ENCODE peak calls at places on chromosomes 5 and 9, in eight cellular contexts. X, B, J, S, L, Y, A and H are unnamed samples.

GRCh38 chr5:172159016-172159415 is 29.0 kb downstream of the STK10 start:
- DNase-seq in J (no peak), S (no peak), A (no peak), X (no peak), L (no peak), Y (no peak), B (no peak), H (no peak)

GRCh38 chr5:96590796-96591195 is 71.4 kb upstream of the CAST start:
- DNase-seq in X (no peak), J (no peak), Y (no peak), A (no peak), L (no peak), S (no peak), B (no peak), H (no peak)

GRCh38 chr5:44365351-44365750 is 23.9 kb downstream of the FGF10 start:
- DNase-seq in Y (peak), S (no peak), J (peak), A (no peak), L (no peak), X (no peak), B (no peak), H (no peak)

GRCh38 chr5:119177226-119177625 is 106.3 kb downstream of the DMXL1 start:
- DNase-seq in A (no peak), B (no peak), Y (no peak), L (no peak), X (no peak), J (no peak), S (no peak), H (no peak)

GRCh38 chr9:124257070-124257864 is 482 bp upstream of the NEK6 start:
- DNase-seq in B (no peak), Y (no peak), X (no peak), A (no peak), S (no peak), L (no peak), J (no peak), H (no peak)

GRCh38 chr5:98772415-98773213 is 849 bp upstream of the RGMB start:
- DNase-seq in A (no peak), X (peak), S (peak), Y (peak), J (peak), B (peak), L (peak), H (no peak)

GRCh38 chr9:133792721-133793470 is 54.7 kb upstream of the SARDH start:
- DNase-seq in S (peak), A (peak), X (peak), Y (peak), L (peak), B (peak), J (peak), H (peak)

GRCh38 chr9:84266087-84266561 is 74.4 kb downstream of the SLC28A3 start:
- DNase-seq in B (no peak), Y (peak), L (no peak), J (no peak), S (no peak), X (no peak), A (no peak), H (no peak)

GRCh38 chr9:84230355-84231136 is 110.0 kb downstream of the SLC28A3 start:
- DNase-seq in Y (no peak), A (no peak), X (no peak), S (no peak), L (no peak), J (peak), B (no peak), H (no peak)

GRCh38 chr9:133978226-133979123 is 13.6 kb downstream of the VAV2 start:
- DNase-seq in X (peak), S (no peak), A (no peak), Y (no peak), L (no peak), J (no peak), B (no peak), H (no peak)

GRCh38 chr5:87195104-87195581 is 72.5 kb upstream of the RASA1 start:
- DNase-seq in S (no peak), J (peak), Y (peak), L (no peak), A (no peak), B (no peak), X (no peak), H (no peak)

GRCh38 chr9:127796225-127796813 is 6.4 kb upstream of the FPGS start:
- DNase-seq in X (peak), S (no peak), Y (no peak), L (no peak), A (no peak), J (no peak), B (no peak), H (no peak)

GRCh38 chr5:76401801-76402250 is 1.3 kb upstream of the IQGAP2 start:
- DNase-seq in Y (no peak), A (peak), J (no peak), S (peak), B (no peak), X (peak), L (no peak), H (no peak)

GRCh38 chr9:109780453-109781033 is 545 bp downstream of the PALM2AKAP2 start:
- DNase-seq in J (peak), B (no peak), X (no peak), Y (peak), A (no peak), L (no peak), S (no peak), H (no peak)

GRCh38 chr5:61332369-61332745 is 299 bp downstream of the ZSWIM6 start:
- DNase-seq in L (peak), J (peak), S (peak), A (no peak), X (no peak), B (peak), Y (no peak), H (no peak)

GRCh38 chr5:21071986-21072385 is 1084.0 kb upstream of the CDH18 start:
- DNase-seq in Y (no peak), X (no peak), L (no peak), A (no peak), J (peak), S (no peak), B (no peak), H (no peak)

GRCh38 chr9:31916591-31917223 is 467.7 kb upstream of the ACO1 start:
- DNase-seq in J (no peak), X (no peak), L (no peak), A (no peak), Y (peak), S (no peak), B (no peak), H (no peak)

GRCh38 chr9:130095872-130096271 is 42.2 kb downstream of the GPR107 start:
- DNase-seq in B (no peak), L (no peak), J (no peak), S (no peak), Y (no peak), X (no peak), A (no peak), H (no peak)

GRCh38 chr9:126239515-126239914 is 87.1 kb upstream of the MVB12B start:
- DNase-seq in J (no peak), Y (no peak), L (no peak), A (no peak), B (no peak), S (no peak), X (no peak), H (no peak)

GRCh38 chr5:75648712-75649111 is 37.5 kb downstream of the ANKDD1B start:
- DNase-seq in J (no peak), Y (no peak), B (no peak), S (no peak), X (no peak), L (no peak), A (no peak), H (no peak)

GRCh38 chr5:124923131-124923530 is 176.7 kb upstream of the ZNF608 start:
- DNase-seq in B (peak), J (peak), A (no peak), S (no peak), X (no peak), L (no peak), Y (peak), H (no peak)

GRCh38 chr5:121967187-121967586 is 5.4 kb downstream of the SRFBP1 start:
- DNase-seq in J (peak), B (no peak), A (no peak), L (no peak), X (no peak), Y (peak), S (no peak), H (no peak)

GRCh38 chr9:30519756-30520155 is 1864.7 kb upstream of the ACO1 start:
- DNase-seq in L (no peak), A (no peak), X (no peak), S (no peak), J (peak), B (no peak), Y (peak), H (no peak)

GRCh38 chr5:123949807-123950206 is 437.8 kb downstream of the CSNK1G3 start:
- DNase-seq in J (no peak), S (no peak), X (no peak), B (no peak), L (no peak), Y (no peak), A (no peak), H (no peak)

GRCh38 chr5:109529520-109529919 is 119.7 kb upstream of the PJA2 start:
- DNase-seq in Y (peak), J (peak), X (peak), L (peak), A (no peak), B (peak), S (no peak), H (no peak)

DNA sequence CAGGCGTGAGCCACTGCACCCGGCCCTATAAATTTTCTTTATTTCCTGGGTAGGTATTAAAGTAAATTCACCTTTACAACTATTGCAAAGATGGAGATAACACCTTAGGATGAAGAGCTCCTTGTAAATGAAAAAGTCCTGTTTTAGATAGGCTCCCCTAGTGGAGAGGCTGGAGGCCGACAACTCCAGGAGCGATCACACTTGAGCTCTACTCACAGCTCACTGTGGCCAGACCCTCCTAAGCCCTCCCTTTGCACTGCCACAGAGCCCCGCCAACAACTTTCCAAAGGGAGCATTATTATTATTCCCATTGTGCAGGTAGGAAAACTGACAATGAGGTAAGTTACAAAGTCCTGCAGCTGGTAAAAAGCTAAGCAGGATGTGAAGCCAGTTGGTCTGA is 139.1 kb upstream of the ERCC6L2 start:
- DNase-seq in Y (no peak), L (no peak), J (no peak), B (no peak), A (no peak), X (no peak), S (no peak), H (no peak)
- TF ChIP-seq CTCF in Y (peak), L (no peak), J (peak), B (no peak), A (no peak), X (peak), S (no peak), H (peak)

GRCh38 chr5:10793785-10794184 is 32.8 kb upstream of the DAP start:
- DNase-seq in L (no peak), J (no peak), Y (no peak), A (no peak), B (no peak), S (no peak), X (no peak), H (no peak)
- TF ChIP-seq CTCF in L (no peak), J (no peak), Y (no peak), A (no peak), B (no peak), S (no peak), X (no peak), H (no peak)

GRCh38 chr9:117247271-117247670 is 167.6 kb downstream of the ASTN2 start:
- DNase-seq in S (no peak), Y (no peak), B (no peak), X (no peak), L (no peak), J (no peak), A (no peak), H (no peak)
- TF ChIP-seq CTCF in S (no peak), Y (no peak), B (peak), X (no peak), L (no peak), J (peak), A (no peak), H (no peak)

DNA sequence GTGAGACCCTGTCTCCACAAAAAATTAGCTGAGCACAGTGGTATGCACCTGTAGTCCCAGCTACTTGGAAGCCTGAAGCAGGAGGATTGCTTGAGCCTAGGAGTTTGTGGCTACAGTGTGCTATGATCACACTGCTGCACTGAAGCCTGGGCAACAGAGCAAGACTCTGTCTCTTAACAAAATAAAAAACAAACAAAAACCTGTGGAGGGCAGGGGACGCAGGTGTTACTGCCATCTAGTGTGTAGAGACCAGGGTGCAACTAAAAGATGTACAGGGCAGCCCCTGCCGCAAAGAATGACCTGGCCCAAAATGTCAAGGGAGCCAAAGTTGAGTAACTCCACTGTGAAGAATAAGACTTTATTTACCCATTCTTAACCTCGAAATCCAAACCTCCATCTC is 27.1 kb downstream of the ASPN start:
- DNase-seq in S (no peak), J (peak), B (no peak), A (no peak), X (no peak), L (no peak), Y (no peak), H (no peak)
- TF ChIP-seq CTCF in S (no peak), J (peak), B (no peak), A (no peak), X (no peak), L (no peak), Y (peak), H (no peak)

GRCh38 chr9:97327562-97327961 is 20.1 kb downstream of the CCDC180 start:
- DNase-seq in L (no peak), A (no peak), J (no peak), S (no peak), B (no peak), X (no peak), Y (no peak), H (no peak)
- TF ChIP-seq CTCF in L (no peak), A (no peak), J (no peak), S (no peak), B (no peak), X (no peak), Y (no peak), H (no peak)

GRCh38 chr5:147690595-147690994 is 91.9 kb downstream of the JAKMIP2 start:
- DNase-seq in Y (peak), B (no peak), L (no peak), S (no peak), J (no peak), X (no peak), A (no peak), H (no peak)

GRCh38 chr5:147686421-147686820 is 96.1 kb downstream of the JAKMIP2 start:
- DNase-seq in S (no peak), A (no peak), J (no peak), Y (no peak), B (no peak), L (no peak), X (no peak), H (no peak)

GRCh38 chr5:147689436-147689835 is 93.1 kb downstream of the JAKMIP2 start:
- DNase-seq in A (no peak), J (no peak), L (no peak), B (no peak), Y (no peak), X (no peak), S (no peak), H (no peak)

GRCh38 chr5:147688965-147689364 is 93.6 kb downstream of the JAKMIP2 start:
- DNase-seq in X (no peak), L (no peak), B (peak), A (no peak), J (peak), S (no peak), Y (peak), H (no peak)

GRCh38 chr5:147685991-147686390 is 96.5 kb downstream of the JAKMIP2 start:
- DNase-seq in S (no peak), J (no peak), Y (peak), A (no peak), B (no peak), L (no peak), X (no peak), H (no peak)
- TF ChIP-seq CTCF in S (no peak), J (no peak), Y (no peak), A (no peak), B (no peak), L (no peak), X (no peak), H (no peak)

GRCh38 chr5:153756540-153756939 is 266.1 kb downstream of the GRIA1 start:
- DNase-seq in Y (peak), S (no peak), B (no peak), J (peak), A (no peak), X (no peak), L (no peak), H (no peak)
- TF ChIP-seq CTCF in Y (peak), S (no peak), B (no peak), J (peak), A (no peak), X (no peak), L (no peak), H (no peak)

GRCh38 chr9:88388886-88389617 is 808 bp downstream of the SPIN1 start:
- DNase-seq in X (no peak), J (peak), L (no peak), S (no peak), Y (peak), B (peak), A (peak), H (peak)

GRCh38 chr9:88390371-88390990 is 2.2 kb downstream of the SPIN1 start:
- DNase-seq in J (peak), A (no peak), B (no peak), Y (no peak), S (no peak), X (no peak), L (no peak), H (no peak)

GRCh38 chr9:88387035-88387732 is 1.1 kb upstream of the SPIN1 start:
- DNase-seq in Y (peak), S (no peak), A (peak), L (peak), X (peak), B (peak), J (peak), H (no peak)

GRCh38 chr9:88387733-88388202 is 476 bp upstream of the SPIN1 start:
- DNase-seq in S (peak), J (peak), A (no peak), L (peak), Y (peak), X (peak), B (no peak), H (no peak)

GRCh38 chr9:88388203-88388885 is at the start of gene SPIN1:
- DNase-seq in B (peak), J (peak), Y (peak), X (peak), L (peak), A (peak), S (peak), H (peak)
- TF ChIP-seq CTCF in B (peak), J (no peak), Y (peak), X (no peak), L (peak), A (no peak), S (no peak), H (peak)

GRCh38 chr5:157301066-157301465 is 35.1 kb downstream of the CYFIP2 start:
- DNase-seq in A (no peak), Y (no peak), B (no peak), L (no peak), S (no peak), X (no peak), J (no peak), H (no peak)

GRCh38 chr5:157303023-157303422 is 37.1 kb downstream of the CYFIP2 start:
- DNase-seq in B (no peak), J (no peak), Y (no peak), X (no peak), A (no peak), L (no peak), S (no peak), H (no peak)

GRCh38 chr5:157306690-157307089 is 40.8 kb downstream of the CYFIP2 start:
- DNase-seq in B (no peak), A (no peak), J (no peak), X (no peak), S (peak), Y (no peak), L (no peak), H (no peak)

GRCh38 chr5:157306092-157306491 is 40.2 kb downstream of the CYFIP2 start:
- DNase-seq in B (no peak), J (no peak), Y (no peak), L (no peak), S (no peak), A (no peak), X (no peak), H (no peak)

GRCh38 chr5:157303667-157304327 is 37.9 kb downstream of the CYFIP2 start:
- DNase-seq in X (no peak), A (no peak), Y (no peak), S (peak), B (no peak), L (peak), J (no peak), H (no peak)
- TF ChIP-seq CTCF in X (no peak), A (no peak), Y (no peak), S (peak), B (no peak), L (peak), J (no peak), H (no peak)

GRCh38 chr9:118829334-118829733 is 539.9 kb downstream of the BRINP1 start:
- DNase-seq in L (no peak), Y (peak), A (no peak), S (no peak), X (no peak), B (no peak), J (no peak), H (no peak)
- TF ChIP-seq CTCF in L (peak), Y (no peak), A (no peak), S (no peak), X (no peak), B (peak), J (no peak), H (no peak)